ENCODE peak calls at places on chromosome 16, in four cellular contexts. Z is GM06990, Y is NCI-H345, R is AG04449. U is an unnamed sample.
A peak's percentile ranks its signal among the peaks of the same experiment; 100 is the strongest.

GRCh38 chr16:19840524-19841110 is 44.0 kb downstream of the GPRC5B start:
- DNase-seq in Y (peak; percentile 57), Z (no peak), R (no peak), U (no peak)

GRCh38 chr16:57167951-57168350 is 17.9 kb downstream of the PSME3IP1 start:
- DNase-seq in Y (no peak), R (peak; percentile 40), Z (no peak), U (peak; percentile 45)

GRCh38 chr16:3872216-3872895 is 8.2 kb downstream of the CREBBP start:
- DNase-seq in Y (no peak), R (no peak), Z (no peak), U (no peak)

GRCh38 chr16:11354733-11355574 is 9.7 kb downstream of the RMI2 start:
- DNase-seq in Z (peak; percentile 76), Y (no peak), R (no peak), U (no peak)

GRCh38 chr16:55480228-55480655 is 1.2 kb downstream of the MMP2 start:
- DNase-seq in R (peak; percentile 76), Y (no peak), Z (no peak), U (no peak)

GRCh38 chr16:28569011-28569410 is 15.3 kb downstream of the SGF29 start:
- DNase-seq in Y (no peak), R (no peak), Z (no peak), U (no peak)

GRCh38 chr16:87964049-87964448 is 12.8 kb downstream of the BANP start:
- DNase-seq in R (no peak), Z (no peak), Y (no peak), U (no peak)

GRCh38 chr16:19574625-19575024 is 19.1 kb downstream of the VPS35L start:
- DNase-seq in Z (no peak), Y (no peak), R (no peak), U (no peak)

GRCh38 chr16:87094246-87094865 is 222.8 kb downstream of the C16orf95 start:
- DNase-seq in Z (no peak), R (no peak), Y (no peak), U (no peak)

GRCh38 chr16:70689035-70689969 is 3.4 kb upstream of the MTSS2 start:
- DNase-seq in R (no peak), Y (no peak), Z (no peak), U (no peak)

GRCh38 chr16:68230956-68231355 is 5.0 kb downstream of the ESRP2 start:
- DNase-seq in R (no peak), Z (no peak), Y (no peak), U (no peak)

GRCh38 chr16:27982184-27982583 is 81.3 kb downstream of the GSG1L start:
- DNase-seq in Z (no peak), R (no peak), Y (no peak), U (no peak)

GRCh38 chr16:774086-775001 is 13.8 kb downstream of the MSLN start:
- DNase-seq in Y (no peak), Z (no peak), R (no peak), U (no peak)

GRCh38 chr16:84058664-84059063 is 16.1 kb upstream of the SLC38A8 start:
- DNase-seq in Y (no peak), Z (no peak), R (no peak), U (no peak)

GRCh38 chr16:50183316-50183715 is 30.2 kb downstream of the TENT4B start:
- DNase-seq in R (peak; percentile 44), Z (no peak), Y (no peak), U (no peak)

GRCh38 chr16:66516172-66516807 is 33.6 kb downstream of the TK2 start:
- DNase-seq in Y (no peak), Z (no peak), R (no peak), U (no peak)

GRCh38 chr16:86605950-86606349 is 27.6 kb downstream of the FOXL1 start:
- DNase-seq in R (no peak), Z (no peak), Y (no peak), U (no peak)

GRCh38 chr16:73082608-73083007 is 34.7 kb upstream of the ZFHX3 start:
- DNase-seq in R (peak; percentile 91), Z (no peak), Y (no peak), U (no peak)

GRCh38 chr16:27489906-27490305 is 59.8 kb downstream of the GTF3C1 start:
- DNase-seq in Y (no peak), Z (no peak), R (no peak), U (no peak)

GRCh38 chr16:71344315-71344905 is 14.1 kb upstream of the CALB2 start:
- DNase-seq in Y (peak; percentile 67), Z (no peak), R (no peak), U (no peak)

GRCh38 chr16:57084257-57084770 is 8.1 kb upstream of the CPNE2 start:
- DNase-seq in Z (peak; percentile 54), Y (peak; percentile 63), R (no peak), U (peak; percentile 63)

GRCh38 chr16:90077757-90078593 is 844 bp upstream of the PRDM7 start:
- DNase-seq in Y (peak; percentile 33), R (no peak), Z (peak; percentile 30), U (peak; percentile 65)

GRCh38 chr16:87702325-87702811 is 63.4 kb downstream of the KLHDC4 start:
- DNase-seq in Z (peak; percentile 87), R (no peak), Y (no peak), U (no peak)

GRCh38 chr16:16007743-16008111 is 58.3 kb downstream of the ABCC1 start:
- DNase-seq in Y (no peak), R (no peak), Z (peak; percentile 85), U (no peak)

GRCh38 chr16:63461248-63461841 is 1425.1 kb upstream of the CDH8 start:
- DNase-seq in R (peak; percentile 4), Z (no peak), Y (peak; percentile 43), U (peak; percentile 16)

GRCh38 chr16:56888806-56889205 is 23.8 kb downstream of the SLC12A3 start:
- DNase-seq in Y (no peak), Z (peak; percentile 69), R (no peak), U (no peak)

GRCh38 chr16:79316004-79316458 is 284.5 kb downstream of the MAF start:
- DNase-seq in Z (peak; percentile 29), Y (no peak), R (no peak), U (no peak)

U was measured in COR-L47.